ENCODE peak calls at places on chromosomes 13 and 19, in six cellular contexts. H is T-helper 2 cell, X is amniotic stem cell, D is adrenal gland, O is fibroblast of lung, Q is GM06990. U is an unnamed sample.

GRCh38 chr19:29290853-29291252 is 77.9 kb upstream of the UQCRFS1 start:
- DNase-seq in Q (no peak), O (no peak), D (no peak), X (no peak), H (no peak), U (no peak)

GRCh38 chr19:56273563-56274117 is 1.1 kb downstream of the EDDM13 start:
- DNase-seq in D (no peak), O (peak; percentile 48), X (no peak), Q (no peak), H (no peak), U (no peak)

GRCh38 chr13:114286808-114287207 is 5.4 kb downstream of the UPF3A start:
- DNase-seq in H (no peak), O (peak; percentile 84), D (no peak), Q (no peak), X (peak; percentile 28), U (no peak)

GRCh38 chr19:1026189-1027019 is at the start of gene CNN2:
- DNase-seq in H (peak; percentile 58), X (peak; percentile 17), D (peak; percentile 80), O (peak; percentile 77), Q (peak; percentile 87), U (no peak)

GRCh38 chr13:74289861-74290260 is 155.7 kb upstream of the KLF12 start:
- DNase-seq in O (no peak), Q (no peak), X (no peak), D (no peak), H (no peak), U (no peak)

GRCh38 chr13:40668335-40668734 is 1.9 kb upstream of the FOXO1 start:
- DNase-seq in O (no peak), D (no peak), Q (no peak), H (peak; percentile 56), X (no peak), U (no peak)

GRCh38 chr13:37369618-37370017 is 228.9 kb downstream of the POSTN start:
- DNase-seq in X (no peak), H (no peak), O (peak; percentile 64), Q (no peak), D (no peak), U (peak; percentile 20)

GRCh38 chr19:57075801-57076492 is 43.8 kb upstream of the USP29 start:
- DNase-seq in Q (no peak), D (no peak), H (no peak), X (no peak), O (no peak), U (no peak)

GRCh38 chr19:42229263-42229854 is 9.2 kb downstream of the ZNF526 start:
- DNase-seq in O (no peak), Q (no peak), H (no peak), D (no peak), X (no peak), U (no peak)

GRCh38 chr13:112056739-112057433 is 10.1 kb upstream of the SOX1 start:
- DNase-seq in X (no peak), O (no peak), Q (no peak), H (no peak), D (no peak), U (no peak)

U was measured in AG04450.